ENCODE peak calls at places on chromosomes 11 and 22, in four cellular contexts. O is nephron progenitor cell, U is retinal pigment epithelial cell, C is GM13977. F is an unnamed sample.

GRCh38 chr11:32580967-32581366 is 2.7 kb upstream of the EIF3M start:
- DNase-seq in C (no peak), U (no peak), O (no peak), F (no peak)

GRCh38 chr22:48751539-48752437 is 1075.9 kb downstream of the BRD1 start:
- DNase-seq in U (no peak), O (no peak), C (peak; percentile 31), F (no peak)

GRCh38 chr11:11157201-11157600 is 195.8 kb downstream of the CSNK2A3 start:
- DNase-seq in U (no peak), O (peak; percentile 42), C (peak; percentile 30), F (peak; percentile 21)

GRCh38 chr11:43681543-43681942 is 1.0 kb downstream of the HSD17B12 start:
- DNase-seq in O (no peak), U (no peak), C (no peak), F (peak; percentile 3)

GRCh38 chr11:10943968-10944367 is 86.1 kb upstream of the ZBED5 start:
- DNase-seq in U (no peak), O (no peak), C (no peak), F (no peak)

GRCh38 chr11:9758676-9759518 is 95.0 kb downstream of the SWAP70 start:
- DNase-seq in C (peak; percentile 71), O (peak; percentile 64), U (no peak), F (peak; percentile 36)

GRCh38 chr11:32100495-32100894 is 9.6 kb downstream of the RCN1 start:
- DNase-seq in U (no peak), C (no peak), O (no peak), F (no peak)

GRCh38 chr22:45678961-45679912 is 7.6 kb downstream of the ATXN10 start:
- DNase-seq in O (no peak), C (peak; percentile 27), U (no peak), F (peak; percentile 72)

GRCh38 chr22:23418159-23418788 is 161.8 kb downstream of the IGLL1 start:
- DNase-seq in C (no peak), O (no peak), U (no peak), F (no peak)

GRCh38 chr11:65849366-65849765 is 8.6 kb downstream of the CFL1 start:
- DNase-seq in C (no peak), U (no peak), O (no peak), F (no peak)

GRCh38 chr11:75891947-75892739 is 77.1 kb downstream of the UVRAG start:
- DNase-seq in U (no peak), C (no peak), O (no peak), F (no peak)

GRCh38 chr11:70604221-70604620 is 205.9 kb downstream of the CTTN start:
- DNase-seq in C (no peak), O (no peak), U (no peak), F (no peak)

GRCh38 chr22:45424241-45424731 is 10.8 kb downstream of the RIBC2 start:
- DNase-seq in U (no peak), O (no peak), C (no peak), F (no peak)

GRCh38 chr11:85725510-85726258 is 39.7 kb upstream of the CCDC89 start:
- DNase-seq in C (no peak), O (no peak), U (peak; percentile 77), F (peak; percentile 88)

GRCh38 chr11:111351374-111352081 is 27.5 kb downstream of the POU2AF1 start:
- DNase-seq in O (no peak), C (no peak), U (no peak), F (no peak)

GRCh38 chr11:122192634-122193245 is 76.7 kb upstream of the BLID start:
- DNase-seq in O (no peak), U (no peak), C (no peak), F (peak; percentile 55)

GRCh38 chr22:48394787-48395620 is 1432.7 kb downstream of the BRD1 start:
- DNase-seq in O (no peak), C (no peak), U (no peak), F (no peak)

GRCh38 chr11:132405728-132406127 is 1035.3 kb downstream of the NTM start:
- DNase-seq in O (no peak), C (no peak), U (no peak), F (no peak)

GRCh38 chr11:47532597-47533213 is 20.2 kb downstream of the CELF1 start:
- DNase-seq in C (no peak), O (no peak), U (no peak), F (peak; percentile 9)

DNA sequence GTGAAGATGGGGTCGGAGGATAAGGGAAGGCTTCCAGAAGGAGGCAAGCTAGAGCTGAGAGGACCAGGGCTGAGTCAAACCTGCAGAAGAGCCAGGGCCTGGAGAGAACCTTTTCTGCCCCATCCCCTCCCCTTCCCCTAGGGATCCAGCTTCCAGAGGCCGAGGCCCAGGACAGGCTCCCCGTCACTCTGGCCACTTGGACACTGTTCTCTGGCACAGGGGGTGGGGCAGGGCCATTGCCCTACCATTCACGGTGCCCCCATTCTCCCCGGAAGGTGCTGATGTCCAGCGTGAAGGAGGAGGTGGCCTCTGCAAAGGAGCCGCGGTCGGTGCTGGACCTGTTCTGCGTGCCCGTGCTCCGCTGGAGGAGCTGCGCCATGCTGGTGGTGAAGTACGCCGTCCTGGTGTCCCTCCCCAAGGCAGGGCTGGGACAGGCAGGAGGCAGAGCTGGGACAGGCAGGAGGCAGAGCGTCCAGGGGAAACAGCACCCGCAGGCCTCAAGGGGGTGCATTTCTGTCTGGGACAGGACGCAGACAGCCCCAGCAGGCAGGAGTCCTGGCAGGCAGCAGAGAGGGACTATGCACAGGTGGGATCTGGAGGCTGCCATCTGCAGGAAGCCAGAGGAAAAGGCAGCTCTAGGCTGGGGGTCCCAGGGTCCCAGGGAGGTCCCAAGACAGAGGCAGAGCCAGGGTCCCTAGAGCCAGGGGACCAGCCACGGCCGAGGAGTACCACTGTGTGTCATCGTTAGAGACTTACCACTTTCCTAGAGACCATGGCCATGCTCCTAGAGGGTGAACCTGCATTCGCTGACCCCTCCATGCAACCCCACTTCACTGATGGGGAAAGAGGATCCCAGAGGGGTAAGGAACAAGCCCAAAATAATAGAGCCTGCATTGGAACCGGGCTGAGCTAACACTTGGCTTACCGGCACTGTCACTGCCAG is 25.8 kb upstream of the SLC22A12 start:
- DNase-seq in U (no peak), C (no peak), O (no peak), F (no peak)
- TF ChIP-seq CTCF in U (peak; percentile 6), C (peak; percentile 17), O (no peak), F (peak; percentile 25)

GRCh38 chr11:90113541-90113940 is 20.9 kb upstream of the NAALAD2 start:
- DNase-seq in U (no peak), C (no peak), O (no peak), F (no peak)
- TF ChIP-seq CTCF in U (peak; percentile 31), C (peak; percentile 25), O (peak; percentile 42), F (peak; percentile 78)

DNA sequence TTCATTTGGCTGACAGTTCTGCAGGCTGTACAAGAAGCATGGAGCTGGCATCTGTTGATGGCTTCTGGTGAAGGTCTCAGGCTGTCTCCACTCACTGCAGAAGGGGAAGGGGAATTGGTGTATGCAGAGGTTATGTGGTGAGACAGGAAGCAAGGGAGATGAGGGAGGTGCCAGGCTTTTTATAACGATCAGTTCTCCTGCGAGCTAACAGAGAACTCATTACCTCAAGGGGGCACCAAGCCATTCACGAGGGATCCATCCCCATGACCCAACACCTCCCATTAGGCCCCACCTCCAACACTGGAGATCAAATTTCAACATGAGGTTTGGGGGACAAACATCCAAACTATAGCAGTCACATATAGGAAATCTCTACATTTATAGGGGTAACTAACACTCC is 38.7 kb upstream of the E2F8 start:
- DNase-seq in C (no peak), O (no peak), U (no peak), F (no peak)
- TF ChIP-seq CTCF in C (no peak), O (no peak), U (no peak), F (no peak)

GRCh38 chr22:19717691-19718254 is 3.5 kb downstream of the SEPTIN5 start:
- DNase-seq in O (peak; percentile 84), U (no peak), C (peak; percentile 96), F (peak; percentile 39)

GRCh38 chr22:19719055-19719482 is 4.3 kb upstream of the GP1BB start:
- DNase-seq in U (no peak), C (no peak), O (no peak), F (no peak)

GRCh38 chr22:19717181-19717580 is 2.9 kb downstream of the SEPTIN5 start:
- DNase-seq in O (peak; percentile 19), U (no peak), C (no peak), F (no peak)

GRCh38 chr22:19719488-19720021 is 3.8 kb upstream of the GP1BB start:
- DNase-seq in O (peak; percentile 9), U (no peak), C (no peak), F (no peak)

GRCh38 chr22:19718255-19719054 is 4.2 kb downstream of the SEPTIN5 start:
- DNase-seq in U (no peak), C (no peak), O (peak; percentile 27), F (no peak)
- TF ChIP-seq CTCF in U (no peak), C (no peak), O (no peak), F (peak; percentile 13)

GRCh38 chr11:34624069-34624468 is 3.2 kb downstream of the EHF start:
- DNase-seq in U (no peak), C (peak; percentile 36), O (no peak), F (no peak)
- TF ChIP-seq CTCF in U (no peak), C (peak; percentile 24), O (no peak), F (no peak)

DNA sequence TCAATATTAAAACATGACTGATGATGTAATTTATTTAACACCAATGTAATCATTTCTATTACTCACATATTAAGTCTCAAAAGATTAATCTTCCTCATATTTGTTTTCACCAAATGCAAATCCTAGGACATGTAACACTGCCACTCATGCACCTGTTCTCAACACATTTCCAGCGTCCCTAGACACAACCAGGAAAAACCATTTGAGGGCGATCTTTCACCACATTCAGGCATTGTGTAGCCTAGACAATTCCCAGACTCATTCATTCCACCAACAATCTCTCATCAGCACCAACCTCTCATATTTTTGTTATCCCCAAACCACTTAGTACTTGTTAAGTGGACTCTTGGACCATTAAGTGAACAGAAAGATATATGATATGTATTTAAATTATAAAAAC is 66.1 kb downstream of the SLC36A4 start:
- DNase-seq in O (no peak), U (no peak), C (no peak), F (no peak)
- TF ChIP-seq CTCF in O (peak; percentile 13), U (no peak), C (peak; percentile 20), F (peak; percentile 23)